ENCODE peak calls at places on chromosomes 1 and 21, in five cellular contexts. L, F, O, D and Z are unnamed samples.

GRCh38 chr1:171611306-171611705 is 10.7 kb upstream of the MYOCOS start:
- DNase-seq in L (no peak), F (no peak), O (no peak), D (no peak), Z (peak; percentile 48)

GRCh38 chr1:202143011-202143767 is 1.3 kb downstream of the ARL8A start:
- DNase-seq in L (no peak), F (no peak), O (no peak), D (peak; percentile 49), Z (no peak)

GRCh38 chr1:203860396-203860951 is 925 bp upstream of the SNRPE start:
- DNase-seq in L (peak; percentile 1), F (no peak), O (no peak), D (no peak), Z (peak; percentile 60)

GRCh38 chr1:8712413-8713229 is 104.8 kb downstream of the RERE start:
- DNase-seq in L (peak; percentile 100), F (no peak), O (no peak), D (peak; percentile 14), Z (peak; percentile 89)

GRCh38 chr1:34763142-34763781 is 3.7 kb downstream of the GJB4 start:
- DNase-seq in L (no peak), F (no peak), O (no peak), D (no peak), Z (peak; percentile 50)

GRCh38 chr1:212700892-212701819 is 1.5 kb upstream of the BATF3 start:
- DNase-seq in L (peak; percentile 11), F (peak; percentile 37), O (no peak), D (no peak), Z (peak; percentile 48)

GRCh38 chr1:230105754-230106625 is 39.0 kb downstream of the GALNT2 start:
- DNase-seq in L (no peak), F (no peak), O (no peak), D (no peak), Z (peak; percentile 92)

GRCh38 chr1:36355811-36356210 is 29.9 kb downstream of the STK40 start:
- DNase-seq in L (no peak), F (no peak), O (no peak), D (no peak), Z (no peak)

GRCh38 chr1:182169203-182169602 is 107.7 kb upstream of the ZNF648 start:
- DNase-seq in L (no peak), F (no peak), O (no peak), D (no peak), Z (no peak)

GRCh38 chr1:213303286-213303685 is 252.2 kb downstream of the RPS6KC1 start:
- DNase-seq in L (no peak), F (no peak), O (no peak), D (no peak), Z (peak; percentile 52)

GRCh38 chr21:32359719-32360260 is 33.0 kb downstream of the URB1 start:
- DNase-seq in L (no peak), F (no peak), O (no peak), D (no peak), Z (no peak)

GRCh38 chr1:201628490-201628889 is 89.6 kb downstream of the NAV1 start:
- DNase-seq in L (peak; percentile 47), F (peak; percentile 42), O (no peak), D (no peak), Z (no peak)

GRCh38 chr1:232963366-232963765 is 13.0 kb downstream of the NTPCR start:
- DNase-seq in L (no peak), F (no peak), O (no peak), D (peak; percentile 33), Z (peak; percentile 36)

GRCh38 chr1:223667484-223668182 is 2.1 kb upstream of the CAPN8 start:
- DNase-seq in L (no peak), F (no peak), O (no peak), D (no peak), Z (no peak)

GRCh38 chr1:174352117-174352516 is 95.6 kb upstream of the GPR52 start:
- DNase-seq in L (no peak), F (no peak), O (no peak), D (no peak), Z (peak; percentile 34)

GRCh38 chr1:112126598-112126997 is 137.1 kb upstream of the KCND3 start:
- DNase-seq in L (no peak), F (no peak), O (no peak), D (no peak), Z (no peak)

GRCh38 chr1:160419838-160420169 is 19.4 kb downstream of the VANGL2 start:
- DNase-seq in L (no peak), F (no peak), O (no peak), D (no peak), Z (no peak)

GRCh38 chr1:6692956-6693355 is 8.7 kb downstream of the DNAJC11 start:
- DNase-seq in L (no peak), F (no peak), O (no peak), D (no peak), Z (no peak)

GRCh38 chr1:196609114-196609737 is 986 bp upstream of the KCNT2 start:
- DNase-seq in L (peak; percentile 76), F (peak; percentile 5), O (no peak), D (no peak), Z (no peak)

GRCh38 chr1:154998201-154998780 is 4.3 kb upstream of the ZBTB7B start:
- DNase-seq in L (no peak), F (no peak), O (no peak), D (no peak), Z (no peak)

GRCh38 chr1:59978026-59978425 is 51.5 kb upstream of the CYP2J2 start:
- DNase-seq in L (no peak), F (no peak), O (no peak), D (no peak), Z (no peak)

GRCh38 chr1:61301824-61302652 is 219.7 kb downstream of the NFIA start:
- DNase-seq in L (no peak), F (no peak), O (no peak), D (no peak), Z (no peak)

GRCh38 chr1:163056832-163057231 is 12.3 kb upstream of the RGS4 start:
- DNase-seq in L (no peak), F (no peak), O (no peak), D (no peak), Z (peak; percentile 45)

GRCh38 chr21:45417256-45417950 is 12.4 kb downstream of the COL18A1 start:
- DNase-seq in L (no peak), F (no peak), O (no peak), D (no peak), Z (no peak)